ENCODE peak calls at places on chromosomes 2 and 18, in four cellular contexts. N is GOT3, Z is COR-L47, E is mucosa of descending colon. L is an unnamed sample.

GRCh38 chr2:1688859-1689258 is 55.5 kb downstream of the PXDN start:
- DNase-seq in N (no peak), Z (no peak), E (no peak), L (no peak)

GRCh38 chr2:177989029-177989885 is 83.3 kb downstream of the PDE11A start:
- DNase-seq in N (no peak), Z (no peak), E (no peak), L (no peak)

GRCh38 chr2:78541451-78542267 is 483.8 kb upstream of the REG3G start:
- DNase-seq in N (no peak), Z (no peak), E (no peak), L (no peak)

GRCh38 chr2:167188596-167188967 is 300.3 kb downstream of the XIRP2 start:
- DNase-seq in N (no peak), Z (peak), E (no peak), L (no peak)

GRCh38 chr2:75289771-75290170 is 90.5 kb upstream of the TACR1 start:
- DNase-seq in N (no peak), Z (no peak), E (no peak), L (no peak)

GRCh38 chr2:202821538-202822160 is 49.9 kb downstream of the ICA1L start:
- DNase-seq in N (no peak), Z (no peak), E (no peak), L (no peak)

GRCh38 chr18:21669736-21670135 is 34.8 kb downstream of the ABHD3 start:
- DNase-seq in N (no peak), Z (no peak), E (peak), L (no peak)

GRCh38 chr18:79490593-79491551 is 95.1 kb downstream of the NFATC1 start:
- DNase-seq in N (no peak), Z (no peak), E (peak), L (no peak)

GRCh38 chr2:239871481-239872435 is 153.4 kb downstream of the NDUFA10 start:
- DNase-seq in N (no peak), Z (no peak), E (no peak), L (no peak)

GRCh38 chr2:159133795-159134194 is 152.7 kb downstream of the WDSUB1 start:
- DNase-seq in N (no peak), Z (no peak), E (no peak), L (no peak)

GRCh38 chr2:9258953-9259399 is 52.4 kb downstream of the ASAP2 start:
- DNase-seq in N (no peak), Z (no peak), E (no peak), L (no peak)

GRCh38 chr18:58785171-58785805 is 79.4 kb upstream of the ZNF532 start:
- DNase-seq in N (peak), Z (peak), E (peak), L (no peak)

GRCh38 chr2:18435425-18436037 is 124.9 kb downstream of the RDH14 start:
- DNase-seq in N (no peak), Z (peak), E (no peak), L (no peak)

GRCh38 chr2:116222793-116223192 is 1591.7 kb upstream of the DDX18 start:
- DNase-seq in N (no peak), Z (no peak), E (no peak), L (no peak)

GRCh38 chr2:187013058-187013457 is 164.1 kb upstream of the ZSWIM2 start:
- DNase-seq in N (no peak), Z (no peak), E (no peak), L (no peak)

GRCh38 chr2:1544478-1545069 is 131.3 kb downstream of the TPO start:
- DNase-seq in N (no peak), Z (no peak), E (no peak), L (no peak)

GRCh38 chr2:159399716-159400525 is 113.4 kb upstream of the WDSUB1 start:
- DNase-seq in N (no peak), Z (no peak), E (no peak), L (no peak)

GRCh38 chr18:10476430-10476829 is 22.0 kb downstream of the APCDD1 start:
- DNase-seq in N (no peak), Z (no peak), E (no peak), L (no peak)

GRCh38 chr2:166417669-166418068 is 41.9 kb upstream of the SCN9A start:
- DNase-seq in N (no peak), Z (peak), E (no peak), L (no peak)

GRCh38 chr2:8230466-8230865 is 451.4 kb upstream of the ID2 start:
- DNase-seq in N (no peak), Z (peak), E (no peak), L (no peak)

GRCh38 chr18:63578357-63578958 is 8.7 kb upstream of the SERPINB13 start:
- DNase-seq in N (no peak), Z (peak), E (no peak), L (no peak)

GRCh38 chr2:47272031-47272864 is 117.1 kb upstream of the STPG4 start:
- DNase-seq in N (no peak), Z (peak), E (peak), L (peak)

GRCh38 chr2:106085441-106085911 is 108.6 kb downstream of the UXS1 start:
- DNase-seq in N (no peak), Z (no peak), E (no peak), L (no peak)

GRCh38 chr18:23872701-23873550 is 141.6 kb upstream of the TTC39C start:
- DNase-seq in N (no peak), Z (no peak), E (peak), L (no peak)

GRCh38 chr2:184197413-184197812 is 400.9 kb upstream of the ZNF804A start:
- DNase-seq in N (no peak), Z (no peak), E (no peak), L (no peak)

GRCh38 chr2:53438056-53438455 is 329.5 kb upstream of the CHAC2 start:
- DNase-seq in N (no peak), Z (no peak), E (no peak), L (no peak)

GRCh38 chr2:5433855-5434254 is 258.3 kb upstream of the SOX11 start:
- DNase-seq in N (no peak), Z (no peak), E (no peak), L (no peak)

GRCh38 chr2:240363718-240364581 is 71.5 kb upstream of the GPC1 start:
- DNase-seq in N (no peak), Z (no peak), E (peak), L (no peak)

GRCh38 chr2:218964041-218964771 is 4.7 kb downstream of the CDK5R2 start:
- DNase-seq in N (no peak), Z (peak), E (no peak), L (no peak)

GRCh38 chr2:117321816-117322215 is 492.7 kb upstream of the DDX18 start:
- DNase-seq in N (no peak), Z (no peak), E (no peak), L (no peak)

GRCh38 chr2:100242891-100243670 is 79.2 kb downstream of the LONRF2 start:
- DNase-seq in N (no peak), Z (peak), E (no peak), L (no peak)

GRCh38 chr2:109067829-109068152 is 61.2 kb upstream of the SH3RF3 start:
- DNase-seq in N (no peak), Z (no peak), E (no peak), L (no peak)

GRCh38 chr2:101858246-101858645 is 133.5 kb upstream of the IL1R2 start:
- DNase-seq in N (no peak), Z (no peak), E (no peak), L (no peak)

GRCh38 chr2:69646714-69647113 is 3.2 kb upstream of the AAK1 start:
- DNase-seq in N (no peak), Z (no peak), E (no peak), L (no peak)

GRCh38 chr2:173652311-173652710 is 297.6 kb downstream of the CDCA7 start:
- DNase-seq in N (no peak), Z (no peak), E (no peak), L (no peak)

GRCh38 chr2:98538280-98539041 is 69.9 kb downstream of the COA5 start:
- DNase-seq in N (no peak), Z (no peak), E (no peak), L (no peak)

GRCh38 chr2:40315684-40316083 is 136.2 kb downstream of the SLC8A1 start:
- DNase-seq in N (no peak), Z (peak), E (no peak), L (no peak)

GRCh38 chr2:164719996-164720941 is 99.0 kb upstream of the GRB14 start:
- DNase-seq in N (no peak), Z (no peak), E (no peak), L (no peak)